ENCODE peak calls at places on chromosome 18, in five cellular contexts. I is neuronal stem cell, V is H1, P is trophoblast cell, B is H9. Q is an unnamed sample.

GRCh38 chr18:76620326-76620813 is 125.3 kb upstream of the ZNF516 start:
- DNase-seq in V (no peak), B (peak), P (peak), I (peak), Q (peak)

GRCh38 chr18:34085140-34085739 is 139.5 kb downstream of the NOL4 start:
- DNase-seq in I (no peak), B (no peak), V (no peak), P (no peak), Q (no peak)

GRCh38 chr18:48934708-48935432 is 15.9 kb downstream of the SMAD7 start:
- DNase-seq in P (no peak), I (no peak), V (no peak), B (no peak), Q (peak)

GRCh38 chr18:22143347-22144340 is 25.7 kb upstream of the GATA6 start:
- DNase-seq in V (no peak), B (no peak), P (peak), I (no peak), Q (no peak)

GRCh38 chr18:54392621-54393023 is 34.9 kb downstream of the C18orf54 start:
- DNase-seq in B (no peak), P (peak), I (peak), V (no peak), Q (peak)

GRCh38 chr18:60624207-60624606 is 251.6 kb upstream of the MC4R start:
- DNase-seq in B (no peak), V (no peak), I (no peak), P (no peak), Q (no peak)

GRCh38 chr18:45324489-45325111 is 290.7 kb upstream of the SLC14A2 start:
- DNase-seq in I (peak), B (peak), V (peak), P (peak), Q (peak)

GRCh38 chr18:37430346-37431076 is 135.1 kb downstream of the CELF4 start:
- DNase-seq in B (peak), P (no peak), I (no peak), V (peak), Q (no peak)

GRCh38 chr18:48892146-48892855 is 58.5 kb downstream of the SMAD7 start:
- DNase-seq in B (peak), P (no peak), V (no peak), I (no peak), Q (no peak)

GRCh38 chr18:9333441-9334350 is 877 bp upstream of the TWSG1 start:
- DNase-seq in P (peak), V (peak), B (peak), I (no peak), Q (no peak)
- H3K27ac ChIP-seq in P (peak), V (no peak), B (no peak), I (no peak), Q (peak)

DNA sequence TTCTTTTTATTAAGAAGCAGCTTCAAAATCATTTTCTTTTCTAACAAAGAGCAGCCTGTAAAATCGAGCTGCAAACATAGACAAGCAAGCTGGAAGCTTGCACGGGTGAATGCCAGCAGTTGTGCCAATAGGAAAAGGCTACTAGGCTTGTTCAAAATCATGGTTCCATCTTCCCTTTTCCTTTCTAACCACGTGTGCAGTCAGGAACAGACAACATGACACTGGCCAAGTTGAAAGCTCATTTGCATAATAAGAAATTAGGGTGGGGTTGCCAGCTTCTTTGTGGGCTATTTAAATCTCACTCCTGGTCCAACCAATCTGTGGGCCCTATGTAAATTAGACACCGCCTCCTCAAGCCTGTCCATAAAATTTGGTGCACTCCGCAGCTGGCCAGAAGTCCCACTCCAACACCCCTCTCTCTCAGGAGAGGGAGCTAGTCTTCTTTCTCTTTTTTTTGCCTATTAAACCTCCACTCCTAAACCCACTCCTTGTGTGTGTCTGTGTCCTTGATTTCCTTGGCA is 1948.4 kb upstream of the PIK3C3 start:
- DNase-seq in I (no peak), V (no peak), P (no peak), B (peak), Q (no peak)
- H4K8ac ChIP-seq in I (no peak), V (no peak), P (no peak), B (no peak), Q (no peak)

DNA sequence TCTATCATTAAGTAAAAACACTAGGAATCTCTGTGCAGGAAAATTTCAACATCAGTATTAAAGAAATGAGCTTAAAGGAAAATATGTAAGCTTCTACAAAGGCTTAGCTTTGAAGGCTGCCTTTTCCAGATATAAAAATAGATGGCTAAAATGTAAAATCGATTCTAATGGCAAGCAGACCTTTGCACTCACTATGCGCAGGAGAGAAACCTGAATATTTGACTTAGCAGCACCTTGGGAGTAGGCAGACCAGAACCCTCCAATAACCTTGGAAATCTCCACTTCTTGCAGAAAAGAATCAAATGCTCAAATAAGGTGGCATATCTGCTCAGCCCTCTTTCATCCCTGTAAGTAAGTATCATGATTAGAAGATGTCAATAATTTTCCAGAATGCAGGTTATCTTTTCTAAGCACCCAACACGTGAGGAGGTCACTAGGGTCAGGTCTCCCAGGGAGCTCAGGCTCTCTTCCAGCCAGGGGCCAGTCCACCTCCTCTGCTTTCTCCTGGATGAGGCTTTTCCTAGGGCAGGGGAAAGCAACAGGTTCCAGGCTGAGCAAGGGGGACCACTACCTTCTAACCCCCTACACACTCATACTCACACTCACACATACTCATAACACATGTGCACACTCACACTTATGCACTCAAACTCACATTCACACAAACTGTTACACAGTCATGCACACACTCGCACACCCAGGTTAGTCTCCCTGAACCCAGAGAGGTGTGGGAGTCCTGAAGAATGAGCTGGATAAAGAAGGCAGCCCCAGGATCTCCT is 3.8 kb downstream of the PIEZO2 start:
- DNase-seq in B (no peak), V (no peak), I (no peak), P (no peak), Q (no peak)
- H2BK12ac ChIP-seq in B (no peak), V (peak), I (no peak), P (no peak), Q (peak)

GRCh38 chr18:35171315-35171987 is 69.4 kb upstream of the ZNF397 start:
- DNase-seq in V (no peak), P (no peak), I (no peak), B (no peak), Q (peak)

GRCh38 chr18:35172451-35173035 is 68.3 kb upstream of the ZNF397 start:
- DNase-seq in B (no peak), V (no peak), I (no peak), P (no peak), Q (no peak)

GRCh38 chr18:35176925-35177324 is 63.9 kb upstream of the ZNF397 start:
- DNase-seq in B (no peak), I (no peak), P (no peak), V (no peak), Q (no peak)

GRCh38 chr18:35172009-35172408 is 68.8 kb upstream of the ZNF397 start:
- DNase-seq in I (no peak), V (no peak), B (no peak), P (no peak), Q (no peak)

GRCh38 chr18:35174093-35174731 is 66.6 kb upstream of the ZNF397 start:
- DNase-seq in I (no peak), P (no peak), V (no peak), B (no peak), Q (no peak)
- H3K27ac ChIP-seq in I (no peak), P (no peak), V (no peak), B (no peak), Q (no peak)

DNA sequence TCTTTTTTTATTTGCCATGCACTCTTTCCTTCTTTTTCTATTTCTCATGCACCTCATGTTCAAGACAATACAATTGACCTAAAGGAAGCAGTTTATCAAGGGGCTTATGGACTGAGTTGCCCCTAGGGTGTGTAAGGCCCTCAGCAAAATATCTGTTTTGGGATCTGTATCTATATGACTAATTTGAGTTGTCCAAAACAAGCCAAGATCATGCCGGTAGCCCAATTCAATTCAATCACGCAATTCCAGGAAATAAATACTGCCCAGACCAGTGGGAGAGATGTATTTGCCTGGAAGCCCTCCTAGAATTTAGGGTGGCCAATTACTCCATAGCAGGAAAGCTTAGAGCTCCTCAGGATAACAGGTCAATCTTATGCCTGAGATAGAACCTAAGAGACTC is 654.2 kb downstream of the METTL4 start:
- DNase-seq in V (no peak), B (no peak), I (no peak), P (peak), Q (no peak)
- H4K8ac ChIP-seq in V (no peak), B (no peak), I (no peak), P (no peak), Q (no peak)

Q was measured in mesenchymal stem cell.